ENCODE peak calls at places on chromosome 17, in seven cellular contexts. Q is activated gamma-delta T cell treated with Interleukin-2 at 50 U/mL for 16 hours; J is NCI-H1092 treated with DMSO at 0.1 percent for 48 hours; B is activated CD4-positive, alpha-beta T cell treated with anti-CD3 and anti-CD28 coated beads, Interleukin-2, amount 50 U/mL, for 1 hour; G is neuronal stem cell; S is choroid plexus epithelial cell; U is cardiac fibroblast. V is an unnamed sample.

GRCh38 chr17:5210853-5211252 is 19.2 kb upstream of the ZNF594 start:
- DNase-seq in Q (no peak), J (no peak), B (no peak), G (no peak), S (no peak), U (no peak), V (no peak)

GRCh38 chr17:82226809-82227628 is 1.8 kb upstream of the SLC16A3 start:
- DNase-seq in Q (no peak), J (no peak), B (no peak), G (no peak), S (no peak), U (no peak), V (no peak)

GRCh38 chr17:835263-835662 is 53.1 kb downstream of the MRM3 start:
- DNase-seq in Q (no peak), J (no peak), B (no peak), G (no peak), S (peak; percentile 91), U (peak; percentile 94), V (peak; percentile 92)

GRCh38 chr17:33038740-33039139 is 47.1 kb downstream of the SPACA3 start:
- DNase-seq in Q (no peak), J (peak; percentile 52), B (no peak), G (peak; percentile 64), S (peak; percentile 24), U (peak; percentile 33), V (peak; percentile 33)

GRCh38 chr17:869567-870530 is 87.7 kb downstream of the MRM3 start:
- DNase-seq in Q (no peak), J (no peak), B (no peak), G (no peak), S (peak; percentile 47), U (peak; percentile 57), V (peak; percentile 60)

GRCh38 chr17:72661093-72661944 is 431.2 kb downstream of the SLC39A11 start:
- DNase-seq in Q (no peak), J (no peak), B (no peak), G (no peak), S (no peak), U (no peak), V (peak; percentile 51)

GRCh38 chr17:68509151-68510057 is 2.8 kb upstream of the PRKAR1A start:
- DNase-seq in Q (no peak), J (peak; percentile 85), B (no peak), G (no peak), S (no peak), U (no peak), V (no peak)

GRCh38 chr17:48545022-48545376 is at the start of gene HOXB2:
- DNase-seq in Q (no peak), J (no peak), B (no peak), G (no peak), S (no peak), U (peak; percentile 68), V (peak; percentile 81)

GRCh38 chr17:14744716-14745115 is 443.8 kb downstream of the HS3ST3B1 start:
- DNase-seq in Q (no peak), J (no peak), B (no peak), G (no peak), S (peak; percentile 53), U (no peak), V (no peak)

GRCh38 chr17:153851-154250 is 16.5 kb downstream of the SCGB1C2 start:
- DNase-seq in Q (no peak), J (no peak), B (no peak), G (no peak), S (no peak), U (no peak), V (no peak)

GRCh38 chr17:50234581-50234980 is 33.1 kb upstream of the COL1A1 start:
- DNase-seq in Q (no peak), J (no peak), B (no peak), G (no peak), S (no peak), U (no peak), V (no peak)

GRCh38 chr17:71402661-71403141 is 718.1 kb upstream of the SOX9 start:
- DNase-seq in Q (no peak), J (peak; percentile 70), B (no peak), G (no peak), S (no peak), U (no peak), V (no peak)